ENCODE peak calls at places on chromosomes 2 and 18, in seven cellular contexts. O, W, R, I, F, Y and G are unnamed samples.

GRCh38 chr2:120546077-120546864 is 189.4 kb upstream of the GLI2 start:
- DNase-seq in R (peak; percentile 46), F (peak; percentile 27), I (peak; percentile 92), O (no peak), W (no peak), Y (no peak), G (peak; percentile 87)

GRCh38 chr2:18119883-18120282 is 241.4 kb downstream of the KCNS3 start:
- DNase-seq in I (peak; percentile 9), F (no peak), R (peak; percentile 27), O (no peak), Y (no peak), W (no peak), G (peak; percentile 14)

GRCh38 chr2:29606105-29606871 is 315.1 kb downstream of the ALK start:
- DNase-seq in I (peak; percentile 85), F (no peak), R (peak; percentile 96), W (no peak), Y (no peak), O (no peak), G (peak; percentile 91)

GRCh38 chr2:112712903-112713584 is 7.8 kb upstream of the NT5DC4 start:
- DNase-seq in F (no peak), I (peak; percentile 70), O (no peak), W (no peak), R (peak; percentile 20), Y (peak; percentile 45), G (peak; percentile 84)

GRCh38 chr2:126911111-126911796 is 12.6 kb downstream of the TEX51 start:
- DNase-seq in W (no peak), O (no peak), R (no peak), F (no peak), Y (no peak), I (no peak), G (no peak)

GRCh38 chr18:46293699-46294300 is 189.6 kb downstream of the HAUS1 start:
- DNase-seq in I (peak; percentile 22), R (peak; percentile 26), O (no peak), Y (no peak), W (no peak), F (peak; percentile 24), G (peak; percentile 9)

GRCh38 chr18:25190468-25190867 is 161.5 kb downstream of the ZNF521 start:
- DNase-seq in I (no peak), F (no peak), Y (no peak), R (no peak), O (no peak), W (no peak), G (no peak)

GRCh38 chr18:10420561-10421352 is 33.7 kb upstream of the APCDD1 start:
- DNase-seq in R (peak; percentile 78), W (no peak), I (peak; percentile 71), F (no peak), O (no peak), Y (no peak), G (peak; percentile 9)

GRCh38 chr2:26300234-26300641 is 45.7 kb upstream of the SELENOI start:
- DNase-seq in W (no peak), Y (no peak), I (peak; percentile 67), F (no peak), R (peak; percentile 50), O (no peak), G (peak; percentile 45)

GRCh38 chr2:54904836-54905235 is 145.4 kb downstream of the RTN4 start:
- DNase-seq in R (no peak), O (no peak), Y (no peak), W (no peak), F (no peak), I (no peak), G (no peak)

GRCh38 chr2:218290316-218291261 is 1.7 kb downstream of the TMBIM1 start:
- DNase-seq in O (no peak), R (no peak), W (no peak), I (no peak), Y (no peak), F (no peak), G (no peak)

GRCh38 chr2:19235308-19235707 is 123.1 kb downstream of the OSR1 start:
- DNase-seq in F (no peak), O (no peak), R (peak; percentile 83), Y (no peak), I (peak; percentile 90), W (no peak), G (peak; percentile 91)

GRCh38 chr2:49255325-49256023 is 101.2 kb upstream of the FSHR start:
- DNase-seq in I (peak; percentile 57), Y (no peak), R (peak; percentile 4), F (no peak), W (no peak), O (no peak), G (peak; percentile 62)

GRCh38 chr2:231181848-231182247 is 16.6 kb upstream of the ARMC9 start:
- DNase-seq in W (peak; percentile 88), F (no peak), R (peak; percentile 36), Y (peak; percentile 66), O (no peak), I (peak; percentile 61), G (peak; percentile 64)

GRCh38 chr2:10208736-10209135 is 86.2 kb downstream of the RRM2 start:
- DNase-seq in W (no peak), R (no peak), O (no peak), F (no peak), I (no peak), Y (no peak), G (no peak)

GRCh38 chr2:129914538-129915302 is 64.7 kb upstream of the RAB6C start:
- DNase-seq in F (no peak), Y (no peak), W (peak; percentile 53), I (no peak), R (no peak), O (no peak), G (no peak)

GRCh38 chr2:174014021-174014698 is 49.0 kb upstream of the SP3 start:
- DNase-seq in I (no peak), R (peak; percentile 60), O (no peak), Y (no peak), F (no peak), W (no peak), G (no peak)

DNA sequence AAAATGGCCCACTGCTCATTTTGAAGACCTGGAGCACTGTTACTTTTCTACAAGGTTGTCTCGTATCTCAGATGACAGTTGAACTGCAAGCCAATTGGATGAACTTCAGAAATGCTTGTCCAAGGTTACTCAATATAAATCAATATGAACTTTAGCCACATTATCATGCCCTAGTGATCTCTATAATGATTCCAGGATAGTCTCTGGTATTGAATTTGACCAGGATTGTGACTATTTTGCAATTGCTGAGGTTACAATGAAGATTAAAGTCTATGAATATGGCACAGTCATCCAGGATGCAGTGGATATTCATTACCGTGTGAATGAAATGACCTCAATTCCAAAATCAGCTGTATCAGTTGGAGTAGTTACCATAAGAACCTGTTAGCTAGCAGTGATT is 196.0 kb upstream of the RAB12 start:
- DNase-seq in Y (no peak), I (no peak), W (no peak), F (no peak), O (no peak), R (no peak), G (no peak)
- H3K4me3 ChIP-seq in Y (no peak overlapping the region), I (no peak overlapping the region), W (no peak overlapping the region), F (no peak overlapping the region), O (no peak overlapping the region), R (no peak overlapping the region), G (no peak overlapping the region)

DNA sequence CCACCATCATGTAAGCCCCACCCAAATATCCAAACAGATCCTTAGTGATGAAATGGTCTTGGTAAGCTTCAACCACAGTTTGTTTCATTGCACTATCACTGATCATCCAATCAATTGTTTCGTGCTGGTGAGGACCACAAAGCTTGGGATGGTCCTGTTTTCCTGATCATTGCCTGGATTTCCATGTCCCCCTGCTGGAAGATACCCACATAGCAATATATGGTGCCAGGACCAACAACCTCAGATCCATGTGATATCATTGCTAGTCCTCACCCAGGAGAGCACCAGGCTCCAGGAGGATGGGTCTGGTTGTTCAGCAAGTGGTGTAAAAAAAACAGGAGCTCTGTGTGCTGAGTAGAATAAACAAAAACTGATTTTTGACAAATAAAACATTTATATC is 206.5 kb upstream of the SH3BP4 start:
- DNase-seq in R (no peak), O (no peak), F (no peak), Y (peak; percentile 13), I (no peak), W (no peak), G (no peak)
- TF ChIP-seq CTCF in R (peak; percentile 18), O (no peak), F (peak; percentile 39), Y (no peak), I (peak; percentile 13), W (no peak), G (peak; percentile 9)

GRCh38 chr2:223765221-223765775 is 72.1 kb downstream of the AP1S3 start:
- DNase-seq in I (peak; percentile 24), W (no peak), O (no peak), R (no peak), Y (no peak), F (no peak), G (no peak)

GRCh38 chr2:223768179-223768578 is 69.2 kb downstream of the AP1S3 start:
- DNase-seq in R (no peak), F (no peak), I (no peak), Y (no peak), W (no peak), O (no peak), G (no peak)

GRCh38 chr2:223762853-223763252 is 74.5 kb downstream of the AP1S3 start:
- DNase-seq in Y (no peak), R (peak; percentile 15), O (no peak), F (no peak), I (peak; percentile 13), W (no peak), G (peak; percentile 29)

GRCh38 chr2:223760838-223761502 is 76.4 kb downstream of the AP1S3 start:
- DNase-seq in W (no peak), O (no peak), Y (peak; percentile 90), R (peak; percentile 65), I (peak; percentile 51), F (peak; percentile 26), G (peak; percentile 68)

DNA sequence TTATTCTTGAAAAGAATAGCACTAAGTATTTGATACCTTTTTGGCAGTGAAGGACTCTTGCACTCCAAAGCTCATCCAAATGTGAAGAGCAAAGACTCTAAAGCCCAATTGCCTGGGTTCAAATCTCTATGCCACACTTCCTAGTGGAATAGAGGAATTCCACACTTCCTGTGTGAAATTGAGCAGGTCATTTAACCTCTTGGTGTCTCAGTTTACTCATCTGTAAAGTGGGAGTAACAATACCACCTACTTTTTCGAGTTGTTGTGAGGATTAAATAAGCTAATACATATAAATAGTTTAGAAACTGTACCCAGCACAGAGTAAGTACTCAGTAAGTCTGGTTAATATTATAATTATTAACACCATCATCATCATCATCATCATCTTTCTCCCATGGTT is 72.6 kb downstream of the AP1S3 start:
- DNase-seq in F (no peak), W (no peak), O (no peak), Y (no peak), I (no peak), R (no peak), G (no peak)
- H3K4me3 ChIP-seq in F (no peak overlapping the region), W (no peak overlapping the region), O (no peak overlapping the region), Y (no peak overlapping the region), I (no peak overlapping the region), R (no peak overlapping the region), G (no peak overlapping the region)

GRCh38 chr18:49393011-49393410 is 67.4 kb downstream of the DYM start:
- DNase-seq in R (no peak), I (no peak), W (no peak), Y (no peak), O (no peak), F (no peak), G (no peak)

GRCh38 chr18:49399003-49399402 is 61.4 kb downstream of the DYM start:
- DNase-seq in I (peak; percentile 35), O (no peak), F (no peak), W (no peak), R (no peak), Y (no peak), G (peak; percentile 64)

GRCh38 chr18:49400398-49401072 is 59.9 kb downstream of the DYM start:
- DNase-seq in R (peak; percentile 16), W (no peak), I (no peak), F (no peak), Y (peak; percentile 4), O (no peak), G (no peak)

GRCh38 chr18:49394191-49394590 is 66.3 kb downstream of the DYM start:
- DNase-seq in I (no peak), W (no peak), F (no peak), R (no peak), Y (no peak), O (no peak), G (no peak)

GRCh38 chr18:49398331-49398730 is 62.1 kb downstream of the DYM start:
- DNase-seq in R (no peak), I (no peak), Y (no peak), W (no peak), F (no peak), O (no peak), G (peak; percentile 3)
- TF ChIP-seq CTCF in R (no peak), I (no peak), Y (no peak), W (no peak), F (no peak), O (no peak), G (peak; percentile 4)